ENCODE peak calls at places on chromosomes 13 and 19, in ten cellular contexts. R is GM23338; N is CD4-positive, alpha-beta memory T cell; J is IMR-90; K is ascending aorta; X is GM23248; Y is uterus; E is cardiac muscle cell; F is H9; B is HCT116. P is an unnamed sample.

GRCh38 chr19:47765522-47766358 is 12.8 kb upstream of the SELENOW start:
- DNase-seq in B (no peak), F (peak; percentile 87), N (peak; percentile 44), X (peak; percentile 72), K (no peak), J (peak; percentile 44), Y (peak; percentile 65), R (peak; percentile 92), E (peak; percentile 91), P (peak; percentile 63)

GRCh38 chr13:40186041-40186440 is 480.4 kb downstream of the FOXO1 start:
- DNase-seq in N (no peak), J (no peak), Y (no peak), R (no peak), B (no peak), K (no peak), E (no peak), X (no peak), F (no peak), P (no peak)

GRCh38 chr13:114311387-114311786 is 2.9 kb upstream of the CHAMP1 start:
- DNase-seq in Y (no peak), R (no peak), X (no peak), J (no peak), F (no peak), B (no peak), K (no peak), E (peak; percentile 20), N (no peak), P (no peak)

GRCh38 chr13:102847272-102848234 is 1.7 kb downstream of the ERCC5 start:
- DNase-seq in J (peak; percentile 54), F (no peak), B (peak; percentile 19), R (peak; percentile 59), E (peak; percentile 35), X (peak; percentile 78), Y (no peak), K (no peak), N (no peak), P (no peak)

GRCh38 chr13:42102961-42103688 is 54.7 kb downstream of the DGKH start:
- DNase-seq in K (no peak), J (peak; percentile 57), X (peak; percentile 68), E (no peak), F (no peak), R (no peak), Y (no peak), B (no peak), N (no peak), P (no peak)

GRCh38 chr19:51366050-51366998 is at the start of gene ETFB:
- DNase-seq in E (peak; percentile 99), K (peak; percentile 99), R (peak; percentile 100), B (peak; percentile 95), N (peak; percentile 94), Y (peak; percentile 99), X (peak; percentile 99), J (peak; percentile 96), F (peak; percentile 99), P (peak; percentile 99)

GRCh38 chr13:77310579-77311279 is 16.2 kb downstream of the MYCBP2 start:
- DNase-seq in B (no peak), Y (no peak), F (no peak), N (no peak), R (no peak), K (no peak), X (peak; percentile 50), J (no peak), E (no peak), P (no peak)

GRCh38 chr13:73119612-73120011 is 60.8 kb downstream of the KLF5 start:
- DNase-seq in Y (no peak), B (no peak), K (no peak), E (no peak), F (no peak), J (no peak), R (no peak), X (no peak), N (no peak), P (no peak)

GRCh38 chr13:37109080-37109678 is 3.7 kb upstream of the CSNK1A1L start:
- DNase-seq in B (no peak), K (no peak), Y (no peak), E (peak; percentile 51), X (peak; percentile 69), R (peak; percentile 58), J (peak; percentile 62), N (no peak), F (no peak), P (no peak)

GRCh38 chr19:54209748-54210494 is 9.3 kb downstream of the RPS9 start:
- DNase-seq in K (peak; percentile 91), J (peak; percentile 98), R (no peak), F (no peak), E (peak; percentile 52), X (peak; percentile 96), B (peak; percentile 40), N (peak; percentile 68), Y (peak; percentile 83), P (peak; percentile 97)

GRCh38 chr13:30133976-30134375 is 173.4 kb downstream of the KATNAL1 start:
- DNase-seq in F (no peak), X (peak; percentile 65), Y (no peak), J (no peak), K (no peak), E (no peak), B (no peak), R (no peak), N (no peak), P (no peak)

DNA sequence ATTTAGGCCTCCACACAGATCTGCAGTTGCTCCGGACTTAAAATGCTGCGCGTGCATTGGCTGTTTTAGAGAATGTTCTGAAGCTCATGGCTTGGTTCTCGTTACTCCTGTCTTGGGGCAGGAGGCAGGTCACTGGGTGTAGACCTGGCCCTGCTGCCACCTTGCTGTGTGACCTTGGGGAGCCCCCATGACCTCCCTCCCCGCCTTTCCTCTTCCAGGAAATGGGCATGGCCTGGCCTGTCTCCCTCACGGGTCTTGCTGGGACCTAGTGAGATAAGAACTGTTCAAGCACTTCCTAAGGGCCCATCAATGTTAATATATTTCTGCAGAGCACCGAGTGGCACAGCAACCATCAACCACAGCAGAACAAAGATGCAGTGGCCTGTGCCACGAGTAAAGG is 49.4 kb downstream of the KLF2 start:
- DNase-seq in Y (no peak), X (no peak), K (no peak), B (no peak), R (no peak), N (no peak), E (no peak), F (no peak), J (no peak), P (no peak)
- H3K4me1 ChIP-seq in Y (peaks cover 15% of the 10 kb centered on the region), X (peaks cover 8% of the 10 kb centered on the region), K (no peaks in the 10 kb centered on the region), B (no peaks in the 10 kb centered on the region), R (no peaks in the 10 kb centered on the region), N (peaks cover 97% of the 10 kb centered on the region), E (peaks cover 13% of the 10 kb centered on the region), F (no peaks in the 10 kb centered on the region), J (peaks cover 10% of the 10 kb centered on the region), P (peaks cover 4% of the 10 kb centered on the region)

GRCh38 chr19:15251010-15251748 is 18.9 kb upstream of the EPHX3 start:
- DNase-seq in E (no peak), J (peak; percentile 85), K (peak; percentile 90), B (no peak), Y (peak; percentile 60), N (no peak), F (no peak), R (no peak), X (peak; percentile 81), P (no peak)
- H3K4me1 ChIP-seq in E (no peaks in the 10 kb centered on the region), J (peaks cover 50% of the 10 kb centered on the region), K (peaks cover 44% of the 10 kb centered on the region), B (peaks cover 14% of the 10 kb centered on the region), Y (peaks cover 64% of the 10 kb centered on the region), N (no peaks in the 10 kb centered on the region), F (no peaks in the 10 kb centered on the region), R (peaks cover 6% of the 10 kb centered on the region), X (peaks cover 41% of the 10 kb centered on the region), P (peaks cover 22% of the 10 kb centered on the region)

GRCh38 chr19:11087870-11088507 is 1.3 kb upstream of the LDLR start:
- DNase-seq in F (no peak), B (no peak), K (no peak), Y (no peak), N (no peak), X (no peak), J (no peak), E (no peak), R (no peak), P (no peak)

GRCh38 chr19:11089254-11090013 is at the start of gene LDLR:
- DNase-seq in B (peak; percentile 92), K (peak; percentile 95), N (peak; percentile 89), Y (peak; percentile 87), F (peak; percentile 95), E (peak; percentile 94), J (peak; percentile 90), X (peak; percentile 94), R (peak; percentile 97), P (peak; percentile 92)

GRCh38 chr19:11091343-11092153 is 2.3 kb downstream of the LDLR start:
- DNase-seq in Y (peak; percentile 90), X (peak; percentile 98), N (peak; percentile 91), K (peak; percentile 88), R (peak; percentile 56), F (no peak), J (peak; percentile 90), B (peak; percentile 83), E (no peak), P (peak; percentile 61)

GRCh38 chr19:11090264-11091032 is 1.2 kb downstream of the LDLR start:
- DNase-seq in E (peak; percentile 99), X (peak; percentile 98), N (peak; percentile 98), Y (peak; percentile 99), J (peak; percentile 92), B (peak; percentile 86), F (peak; percentile 98), R (peak; percentile 98), K (peak; percentile 99), P (peak; percentile 98)

DNA sequence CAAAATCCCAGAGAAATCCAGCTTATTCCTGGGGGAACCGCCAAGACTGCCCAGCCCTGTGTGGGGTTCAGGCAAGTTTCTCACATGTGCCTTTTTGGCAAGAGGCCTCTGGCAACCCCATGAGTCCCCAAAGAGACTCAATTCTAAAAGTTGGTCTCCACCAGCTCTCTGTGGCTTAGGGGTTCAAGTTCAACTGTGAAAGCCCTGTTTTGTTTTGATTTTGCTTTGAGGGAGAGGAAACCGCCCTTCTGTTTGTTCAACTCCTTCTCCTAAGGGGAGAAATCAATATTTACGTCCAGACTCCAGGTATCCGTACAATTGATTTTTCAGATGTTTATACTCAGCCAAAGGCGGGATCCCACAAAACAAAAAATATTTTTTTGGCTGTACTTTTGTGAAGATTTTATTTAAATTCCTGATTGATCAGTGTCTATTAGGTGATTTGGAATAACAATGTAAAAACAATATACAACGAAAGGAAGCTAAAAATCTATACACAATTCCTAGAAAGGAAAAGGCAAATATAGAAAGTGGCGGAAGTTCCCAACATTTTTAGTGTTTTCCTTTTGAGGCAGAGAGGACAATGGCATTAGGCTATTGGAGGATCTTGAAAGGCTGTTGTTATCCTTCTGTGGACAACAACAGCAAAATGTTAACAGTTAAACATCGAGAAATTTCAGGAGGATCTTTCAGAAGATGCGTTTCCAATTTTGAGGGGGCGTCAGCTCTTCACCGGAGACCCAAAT is 582 bp upstream of the LDLR start:
- DNase-seq in F (no peak), R (no peak), Y (no peak), J (no peak), X (peak; percentile 35), B (no peak), E (peak; percentile 14), N (no peak), K (peak; percentile 70), P (no peak)
- H3K4me1 ChIP-seq in F (peaks cover 4% of the 10 kb centered on the region), R (peaks cover 35% of the 10 kb centered on the region), Y (peaks cover 5% of the 10 kb centered on the region), J (peaks cover 12% of the 10 kb centered on the region), X (peaks cover 45% of the 10 kb centered on the region), B (peaks cover 77% of the 10 kb centered on the region), E (peaks cover 26% of the 10 kb centered on the region), N (peaks cover 60% of the 10 kb centered on the region), K (peaks cover 19% of the 10 kb centered on the region), P (peaks cover 17% of the 10 kb centered on the region)

DNA sequence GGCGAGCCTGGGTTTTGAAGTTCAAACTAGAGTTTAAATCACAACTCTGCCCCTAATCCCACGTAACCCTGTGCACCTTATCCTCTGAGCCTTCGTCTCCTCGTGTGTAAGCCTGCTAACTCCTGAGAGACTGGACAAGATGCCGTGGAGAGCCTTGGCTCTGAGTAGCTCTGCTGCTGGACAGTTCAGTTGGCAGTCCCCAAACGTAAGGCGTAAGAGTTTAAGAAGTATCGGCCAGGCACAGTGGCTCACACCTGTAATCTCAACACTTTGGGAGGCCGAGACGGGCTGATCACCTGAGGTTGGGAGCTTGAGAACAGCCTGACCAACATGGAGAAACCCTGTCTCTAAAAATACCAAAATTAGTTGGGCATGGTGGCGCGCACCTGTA is 4.7 kb upstream of the CD79A start:
- DNase-seq in J (no peak), F (no peak), R (no peak), K (no peak), N (peak; percentile 44), Y (no peak), E (no peak), X (no peak), B (no peak), P (no peak)
- H3K4me1 ChIP-seq in J (peaks cover 2% of the 10 kb centered on the region), F (no peaks in the 10 kb centered on the region), R (peaks cover 6% of the 10 kb centered on the region), K (no peaks in the 10 kb centered on the region), N (peaks cover 98% of the 10 kb centered on the region), Y (no peaks in the 10 kb centered on the region), E (no peaks in the 10 kb centered on the region), X (no peaks in the 10 kb centered on the region), B (no peaks in the 10 kb centered on the region), P (no peaks in the 10 kb centered on the region)